ENCODE peak calls at places on chromosomes 6 and 20, in four cellular contexts. Y, K, C and Q are unnamed samples.

GRCh38 chr6:40950986-40951730 is 87.9 kb downstream of the UNC5CL start:
- DNase-seq in K (no peak), Y (no peak), C (no peak), Q (no peak)

GRCh38 chr20:32138921-32139320 is 29.4 kb downstream of the TM9SF4 start:
- DNase-seq in K (no peak), Y (no peak), C (no peak), Q (no peak)

GRCh38 chr6:140912686-140913085 is 1220.0 kb upstream of the GJE1 start:
- DNase-seq in Y (no peak), C (no peak), K (no peak), Q (no peak)

GRCh38 chr20:26209171-26209941 is 512.7 kb upstream of the ZNF337 start:
- DNase-seq in C (peak; percentile 7), K (no peak), Y (no peak), Q (peak; percentile 74)

GRCh38 chr6:35419431-35419830 is 32.7 kb upstream of the FANCE start:
- DNase-seq in Y (peak; percentile 48), K (no peak), C (no peak), Q (no peak)

GRCh38 chr6:118896339-118897136 is 2.6 kb downstream of the ASF1A start:
- DNase-seq in K (no peak), Y (no peak), C (no peak), Q (no peak)

GRCh38 chr6:105135056-105135455 is 44.8 kb downstream of the POPDC3 start:
- DNase-seq in K (no peak), Y (no peak), C (no peak), Q (no peak)

GRCh38 chr6:83252717-83253116 is 59.6 kb downstream of the RWDD2A start:
- DNase-seq in C (no peak), K (no peak), Y (no peak), Q (no peak)

GRCh38 chr6:3379482-3380060 is 77.3 kb downstream of the SLC22A23 start:
- DNase-seq in C (no peak), K (no peak), Y (no peak), Q (peak; percentile 28)

GRCh38 chr6:158835616-158836221 is 16.6 kb upstream of the EZR start:
- DNase-seq in K (peak; percentile 76), Y (no peak), C (peak; percentile 33), Q (peak; percentile 59)

GRCh38 chr6:129104131-129104530 is 221.2 kb downstream of the LAMA2 start:
- DNase-seq in Y (no peak), K (no peak), C (no peak), Q (no peak)

GRCh38 chr6:135906542-135906941 is 55.0 kb downstream of the PDE7B start:
- DNase-seq in C (no peak), Y (no peak), K (no peak), Q (no peak)

GRCh38 chr6:138601128-138601527 is 101.8 kb upstream of the NHSL1 start:
- DNase-seq in C (no peak), Y (no peak), K (no peak), Q (no peak)

GRCh38 chr6:33248643-33248931 is 23.1 kb downstream of the VPS52 start:
- DNase-seq in C (no peak), K (no peak), Y (no peak), Q (no peak)

GRCh38 chr20:47318596-47319516 is 37.6 kb downstream of the ZMYND8 start:
- DNase-seq in K (peak; percentile 79), C (peak; percentile 83), Y (no peak), Q (peak; percentile 88)

GRCh38 chr6:132300323-132300949 is 100.8 kb downstream of the MOXD1 start:
- DNase-seq in Y (no peak), C (no peak), K (peak; percentile 29), Q (no peak)

GRCh38 chr6:6556162-6556737 is 32.3 kb upstream of the LY86 start:
- DNase-seq in K (no peak), Y (no peak), C (no peak), Q (no peak)

GRCh38 chr6:157928428-157928827 is 53.2 kb upstream of the SYNJ2 start:
- DNase-seq in Y (no peak), K (no peak), C (no peak), Q (no peak)

GRCh38 chr6:112245511-112246203 is 8.7 kb downstream of the LAMA4 start:
- DNase-seq in C (no peak), Y (no peak), K (no peak), Q (no peak)

GRCh38 chr20:41594514-41595322 is 23.5 kb downstream of the CHD6 start:
- DNase-seq in C (no peak), Y (no peak), K (no peak), Q (no peak)
- H3K9me3 ChIP-seq in C (peaks cover 23% of the 10 kb centered on the region), Y (peaks cover 62% of the 10 kb centered on the region), K (no peaks in the 10 kb centered on the region), Q (peaks cover 3% of the 10 kb centered on the region)

DNA sequence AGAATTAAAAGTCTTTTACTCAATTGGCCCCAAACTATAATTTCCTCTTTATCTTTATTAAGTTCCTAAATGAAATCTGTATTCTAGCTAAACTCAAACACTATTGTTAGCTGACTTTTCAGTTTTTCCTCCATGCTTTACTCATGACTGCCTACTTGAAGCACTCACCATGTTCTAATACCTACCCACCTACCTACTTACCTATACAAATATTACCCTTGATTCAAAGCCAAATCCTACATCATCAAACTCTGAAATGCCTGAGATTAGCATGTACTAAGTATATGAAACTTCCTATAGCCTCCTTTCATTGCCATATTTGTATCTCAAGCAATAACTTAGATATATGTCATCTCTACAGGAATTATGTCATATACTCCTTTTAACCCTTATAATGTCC is 259.7 kb downstream of the HDGFL1 start:
- DNase-seq in K (no peak), Y (no peak), C (no peak), Q (no peak)
- H3K9me3 ChIP-seq in K (no peaks in the 10 kb centered on the region), Y (no peaks in the 10 kb centered on the region), C (no peaks in the 10 kb centered on the region), Q (no peaks in the 10 kb centered on the region)

GRCh38 chr6:165060636-165061190 is 248.7 kb downstream of the C6orf118 start:
- DNase-seq in Y (no peak), C (no peak), K (no peak), Q (no peak)

GRCh38 chr6:165056292-165056691 is 253.1 kb downstream of the C6orf118 start:
- DNase-seq in K (no peak), Y (no peak), C (no peak), Q (no peak)

GRCh38 chr6:165059032-165059431 is 250.4 kb downstream of the C6orf118 start:
- DNase-seq in C (no peak), K (no peak), Y (no peak), Q (no peak)

GRCh38 chr6:165052561-165053500 is 256.6 kb downstream of the C6orf118 start:
- DNase-seq in K (no peak), C (no peak), Y (no peak), Q (no peak)

DNA sequence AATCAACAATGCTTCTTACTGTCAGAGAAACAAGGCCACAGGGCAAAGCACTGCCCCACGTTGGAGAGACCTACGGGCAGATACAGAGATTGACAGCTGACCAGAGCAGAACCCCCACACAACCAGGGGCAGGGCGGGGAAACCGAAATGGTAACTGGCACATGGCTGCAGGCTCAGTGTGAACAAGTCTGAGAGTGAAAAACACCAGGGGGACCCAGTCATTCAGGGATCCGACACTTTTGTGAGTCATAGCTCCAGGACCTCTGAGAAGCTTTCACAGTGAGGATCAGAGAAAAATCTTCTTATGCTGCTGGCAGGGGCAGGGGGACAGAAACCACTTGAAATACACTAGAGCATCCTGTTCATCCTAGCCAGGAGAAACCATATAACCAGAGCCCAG is 254.2 kb downstream of the C6orf118 start:
- DNase-seq in C (no peak), K (no peak), Y (peak; percentile 18), Q (no peak)
- H3K9me3 ChIP-seq in C (no peaks in the 10 kb centered on the region), K (no peaks in the 10 kb centered on the region), Y (no peaks in the 10 kb centered on the region), Q (peaks cover 1% of the 10 kb centered on the region)

GRCh38 chr6:169095153-169095552 is 158.5 kb downstream of the THBS2 start:
- DNase-seq in C (no peak), K (no peak), Y (no peak), Q (no peak)
- H3K9me3 ChIP-seq in C (no peaks in the 10 kb centered on the region), K (no peaks in the 10 kb centered on the region), Y (peaks cover 14% of the 10 kb centered on the region), Q (peaks cover 2% of the 10 kb centered on the region)